ENCODE peak calls at places on chromosomes 5 and 9, in seven cellular contexts. E, G, Y, T, C, W and V are unnamed samples. For H3K4me1, the result is how much of the 10 kb centered on the place peaks cover.

GRCh38 chr5:66538126-66538525 is 58.1 kb upstream of the MAST4 start:
- DNase-seq in E (no peak), G (no peak), Y (no peak), T (no peak), C (no peak), W (no peak), V (no peak)

GRCh38 chr9:100473271-100474081 is 527 bp downstream of the TMEFF1 start:
- DNase-seq in E (peak), G (peak), Y (no peak), T (peak), C (peak), W (peak), V (no peak)

GRCh38 chr9:108776920-108777650 is 78.7 kb downstream of the ACTL7B start:
- DNase-seq in E (no peak), G (no peak), Y (no peak), T (no peak), C (peak), W (no peak), V (no peak)

GRCh38 chr5:164312801-164313200 is 807.4 kb downstream of the MAT2B start:
- DNase-seq in E (no peak), G (no peak), Y (no peak), T (no peak), C (no peak), W (no peak), V (no peak)

GRCh38 chr5:145975361-145976066 is 39.1 kb downstream of the SH3RF2 start:
- DNase-seq in E (peak), G (no peak), Y (no peak), T (no peak), C (peak), W (peak), V (peak)

GRCh38 chr9:21933865-21934264 is 60.3 kb downstream of the CDKN2A start:
- DNase-seq in E (no peak), G (no peak), Y (no peak), T (no peak), C (peak), W (no peak), V (no peak)

GRCh38 chr5:36366883-36367282 is 65.2 kb upstream of the RANBP3L start:
- DNase-seq in E (no peak), G (no peak), Y (no peak), T (no peak), C (peak), W (no peak), V (no peak)

GRCh38 chr5:38734353-38734752 is 111.5 kb upstream of the OSMR start:
- DNase-seq in E (no peak), G (no peak), Y (no peak), T (no peak), C (no peak), W (no peak), V (no peak)

GRCh38 chr5:3261081-3261480 is 334.6 kb upstream of the IRX1 start:
- DNase-seq in E (no peak), G (no peak), Y (peak), T (no peak), C (no peak), W (no peak), V (no peak)

DNA sequence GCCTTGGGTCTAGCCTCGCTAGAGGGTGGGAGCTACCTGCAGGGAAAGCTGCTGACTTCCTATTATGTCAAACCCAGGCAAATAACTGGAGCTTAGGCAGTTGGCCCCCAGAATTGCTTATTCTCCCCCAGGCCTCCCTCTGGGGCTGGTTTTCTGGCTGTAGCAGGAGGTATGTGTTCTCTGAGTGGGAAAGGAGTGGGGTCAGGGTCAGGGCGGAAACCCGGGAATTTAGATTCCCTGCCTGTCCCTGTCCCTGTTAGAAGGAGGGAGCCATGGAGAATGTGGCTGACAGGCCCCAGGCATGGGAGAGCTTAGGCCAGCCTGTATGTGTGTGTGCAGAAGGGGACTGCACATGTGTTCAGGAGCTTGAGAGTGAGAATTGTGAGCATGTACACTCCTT is 13.6 kb upstream of the CXXC5 start:
- DNase-seq in E (no peak), G (peak), Y (no peak), T (no peak), C (no peak), W (no peak), V (no peak)
- H3K4me1 ChIP-seq in E (half or more), G (half or more), Y (under half), T (under half), C (under half), W (under half), V (under half)

GRCh38 chr5:109192543-109193281 is 217.1 kb downstream of the PJA2 start:
- DNase-seq in E (no peak), G (no peak), Y (no peak), T (no peak), C (no peak), W (no peak), V (no peak)

GRCh38 chr5:109195667-109196066 is 214.1 kb downstream of the PJA2 start:
- DNase-seq in E (no peak), G (no peak), Y (no peak), T (no peak), C (no peak), W (no peak), V (no peak)

GRCh38 chr5:109196486-109196885 is 213.3 kb downstream of the PJA2 start:
- DNase-seq in E (no peak), G (no peak), Y (no peak), T (no peak), C (peak), W (no peak), V (no peak)

GRCh38 chr5:109191153-109191558 is 218.6 kb downstream of the PJA2 start:
- DNase-seq in E (no peak), G (no peak), Y (no peak), T (peak), C (peak), W (no peak), V (no peak)

DNA sequence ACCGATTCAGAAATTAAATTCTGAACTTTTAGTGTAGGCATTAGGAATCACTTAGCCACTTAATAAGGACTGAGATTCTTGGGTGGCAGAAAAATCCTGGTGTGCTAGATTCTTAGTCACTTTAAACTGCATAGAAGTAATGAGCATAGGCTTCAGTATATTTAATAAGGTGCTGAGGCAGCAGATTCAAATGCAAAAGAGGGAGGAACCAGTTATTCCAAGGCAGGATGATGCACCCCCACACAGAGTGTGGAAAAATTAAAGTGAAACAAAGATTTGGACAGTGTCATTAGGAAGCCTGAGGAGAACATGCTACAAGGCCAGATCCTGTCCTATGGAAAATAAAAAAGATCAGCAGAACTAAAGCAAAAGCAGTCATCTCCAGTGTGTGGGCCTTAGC is 217.7 kb downstream of the PJA2 start:
- DNase-seq in E (no peak), G (no peak), Y (no peak), T (no peak), C (no peak), W (no peak), V (no peak)
- H3K27ac ChIP-seq in E (no peak), G (no peak), Y (no peak), T (no peak), C (no peak), W (no peak), V (no peak)

GRCh38 chr5:55517804-55518203 is 17.0 kb downstream of the PLPP1 start:
- DNase-seq in E (no peak), G (no peak), Y (no peak), T (no peak), C (no peak), W (no peak), V (no peak)
- H3K4me1 ChIP-seq in E (under half), G (under half), Y (under half), T (under half), C (under half), W (under half), V (half or more)

GRCh38 chr5:172660974-172661373 is 19.9 kb downstream of the NEURL1B start:
- DNase-seq in E (no peak), G (peak), Y (no peak), T (no peak), C (no peak), W (no peak), V (no peak)

GRCh38 chr5:172659909-172660628 is 19.0 kb downstream of the NEURL1B start:
- DNase-seq in E (peak), G (peak), Y (peak), T (no peak), C (peak), W (peak), V (peak)

GRCh38 chr5:172662596-172662995 is 21.5 kb downstream of the NEURL1B start:
- DNase-seq in E (no peak), G (peak), Y (no peak), T (no peak), C (no peak), W (no peak), V (no peak)

GRCh38 chr5:172659570-172659908 is 18.5 kb downstream of the NEURL1B start:
- DNase-seq in E (no peak), G (no peak), Y (no peak), T (no peak), C (no peak), W (no peak), V (no peak)

DNA sequence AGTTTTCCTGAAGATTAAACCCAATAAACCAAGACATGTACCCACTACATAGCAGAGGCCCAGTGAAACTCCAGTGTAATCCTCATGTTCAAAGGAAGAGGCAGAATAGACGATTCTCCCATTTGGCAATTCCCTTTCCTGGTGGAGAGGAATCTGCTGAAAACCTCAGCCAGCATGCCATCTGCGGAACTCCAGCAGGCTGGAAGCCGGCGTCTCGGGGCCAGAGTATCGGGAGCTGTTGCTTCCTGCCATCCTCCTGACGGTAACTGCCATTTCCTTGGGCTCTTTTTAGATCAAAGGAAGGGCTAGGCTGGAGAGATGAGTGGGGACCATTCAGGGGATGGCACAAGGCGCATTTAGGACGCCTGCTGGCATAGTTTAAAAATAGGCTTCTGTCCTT is 20.5 kb downstream of the NEURL1B start:
- DNase-seq in E (no peak), G (peak), Y (no peak), T (no peak), C (no peak), W (no peak), V (no peak)
- H3K27ac ChIP-seq in E (no peak), G (no peak), Y (no peak), T (no peak), C (no peak), W (peak), V (peak)

GRCh38 chr9:127810378-127811187 is 7.9 kb downstream of the FPGS start:
- DNase-seq in E (no peak), G (no peak), Y (no peak), T (no peak), C (no peak), W (no peak), V (no peak)
- H3K4me1 ChIP-seq in E (under half), G (half or more), Y (under half), T (under half), C (under half), W (under half), V (under half)